ENCODE peak calls at places on chromosomes 6 and 20, in six cellular contexts. U is H1, H is neuronal stem cell, J is mesendoderm, A is mesenchymal stem cell, B is H9. L is an unnamed sample.

GRCh38 chr20:33584976-33585375 is 77.2 kb upstream of the C20orf144 start:
- DNase-seq in U (no peak), H (no peak), J (no peak), A (no peak), B (no peak), L (no peak)

GRCh38 chr6:169230923-169231789 is 22.5 kb downstream of the THBS2 start:
- DNase-seq in U (no peak), H (no peak), J (no peak), A (no peak), B (no peak), L (no peak)

GRCh38 chr6:101776919-101777350 is 383.4 kb downstream of the GRIK2 start:
- DNase-seq in U (no peak), H (peak), J (no peak), A (no peak), B (no peak), L (no peak)

GRCh38 chr6:112150363-112150762 is 63.0 kb downstream of the FAM229B start:
- DNase-seq in U (no peak), H (no peak), J (no peak), A (peak), B (no peak), L (peak)

GRCh38 chr6:132959927-132960326 is 145.6 kb downstream of the RPS12 start:
- DNase-seq in U (no peak), H (no peak), J (no peak), A (no peak), B (no peak), L (no peak)

GRCh38 chr20:19757487-19757972 is 528 bp upstream of the RIN2 start:
- DNase-seq in U (no peak), H (peak), J (peak), A (peak), B (peak), L (peak)

GRCh38 chr20:23515250-23515939 is 24.5 kb downstream of the CST8 start:
- DNase-seq in U (no peak), H (no peak), J (peak), A (peak), B (no peak), L (peak)

GRCh38 chr20:58993332-58994248 is 12.5 kb downstream of the NELFCD start:
- DNase-seq in U (no peak), H (no peak), J (no peak), A (no peak), B (no peak), L (no peak)

GRCh38 chr20:59993736-59994484 is 35.7 kb downstream of the CDH26 start:
- DNase-seq in U (no peak), H (no peak), J (peak), A (no peak), B (peak), L (no peak)

GRCh38 chr6:142373268-142374089 is 71.7 kb downstream of the ADGRG6 start:
- DNase-seq in U (no peak), H (no peak), J (no peak), A (no peak), B (no peak), L (peak)

GRCh38 chr6:79152269-79152737 is 74.2 kb upstream of the PHIP start:
- DNase-seq in U (peak), H (no peak), J (peak), A (no peak), B (peak), L (no peak)

GRCh38 chr20:8082999-8083398 is 49.1 kb upstream of the PLCB1 start:
- DNase-seq in U (no peak), H (no peak), J (no peak), A (peak), B (no peak), L (peak)

GRCh38 chr20:32526125-32526524 is 59.0 kb downstream of the NOL4L start:
- DNase-seq in U (no peak), H (no peak), J (no peak), A (no peak), B (no peak), L (no peak)

GRCh38 chr6:35038076-35038475 is 103.1 kb downstream of the TCP11 start:
- DNase-seq in U (no peak), H (no peak), J (peak), A (no peak), B (no peak), L (no peak)

GRCh38 chr6:72466971-72467566 is 154.8 kb upstream of the KCNQ5 start:
- DNase-seq in U (no peak), H (no peak), J (peak), A (no peak), B (no peak), L (no peak)

GRCh38 chr20:58850693-58851174 is at the start of gene GNAS-AS1:
- DNase-seq in U (peak), H (peak), J (peak), A (peak), B (peak), L (peak)

GRCh38 chr6:44202332-44202971 is 14.3 kb upstream of the MYMX start:
- DNase-seq in U (no peak), H (no peak), J (peak), A (no peak), B (peak), L (no peak)

GRCh38 chr6:124772733-124773319 is 189.4 kb upstream of the RNF217 start:
- DNase-seq in U (no peak), H (no peak), J (no peak), A (no peak), B (no peak), L (no peak)

GRCh38 chr20:32285082-32285620 is 7.7 kb downstream of the KIF3B start:
- DNase-seq in U (no peak), H (no peak), J (no peak), A (no peak), B (no peak), L (no peak)

GRCh38 chr20:38046572-38046971 is 13.0 kb downstream of the RPRD1B start:
- DNase-seq in U (no peak), H (no peak), J (peak), A (no peak), B (peak), L (no peak)

GRCh38 chr6:70673601-70674000 is 5.9 kb downstream of the SMAP1 start:
- DNase-seq in U (peak), H (no peak), J (peak), A (peak), B (no peak), L (peak)

GRCh38 chr6:161922631-161923119 is 648.8 kb upstream of the AGPAT4 start:
- DNase-seq in U (no peak), H (no peak), J (peak), A (peak), B (peak), L (peak)

GRCh38 chr6:119166024-119166782 is 87.7 kb upstream of the FAM184A start:
- DNase-seq in U (no peak), H (no peak), J (no peak), A (no peak), B (no peak), L (no peak)

GRCh38 chr6:149130093-149130872 is 187.2 kb upstream of the TAB2 start:
- DNase-seq in U (no peak), H (no peak), J (no peak), A (peak), B (no peak), L (peak)

GRCh38 chr6:4313044-4313686 is 177.8 kb upstream of the ECI2 start:
- DNase-seq in U (no peak), H (no peak), J (peak), A (peak), B (peak), L (peak)

GRCh38 chr20:58883243-58883691 is 30.8 kb downstream of the GNAS start:
- DNase-seq in U (no peak), H (peak), J (no peak), A (no peak), B (peak), L (no peak)

GRCh38 chr6:31574106-31575061 is 981 bp upstream of the TNF start:
- DNase-seq in U (no peak), H (no peak), J (peak), A (no peak), B (peak), L (no peak)

GRCh38 chr6:31572041-31572911 is at the start of gene LTA:
- DNase-seq in U (no peak), H (no peak), J (no peak), A (no peak), B (no peak), L (no peak)

GRCh38 chr6:31575335-31575901 is at the start of gene TNF:
- DNase-seq in U (no peak), H (no peak), J (no peak), A (no peak), B (no peak), L (no peak)

GRCh38 chr6:31575952-31576684 is 753 bp downstream of the TNF start:
- DNase-seq in U (no peak), H (no peak), J (no peak), A (no peak), B (no peak), L (no peak)

GRCh38 chr6:31573239-31574105 is 1.4 kb downstream of the LTA start:
- DNase-seq in U (no peak), H (no peak), J (peak), A (no peak), B (no peak), L (no peak)
- H2BK5ac ChIP-seq in U (no peak), H (no peak), J (no peak), A (no peak), B (no peak), L (no peak)

DNA sequence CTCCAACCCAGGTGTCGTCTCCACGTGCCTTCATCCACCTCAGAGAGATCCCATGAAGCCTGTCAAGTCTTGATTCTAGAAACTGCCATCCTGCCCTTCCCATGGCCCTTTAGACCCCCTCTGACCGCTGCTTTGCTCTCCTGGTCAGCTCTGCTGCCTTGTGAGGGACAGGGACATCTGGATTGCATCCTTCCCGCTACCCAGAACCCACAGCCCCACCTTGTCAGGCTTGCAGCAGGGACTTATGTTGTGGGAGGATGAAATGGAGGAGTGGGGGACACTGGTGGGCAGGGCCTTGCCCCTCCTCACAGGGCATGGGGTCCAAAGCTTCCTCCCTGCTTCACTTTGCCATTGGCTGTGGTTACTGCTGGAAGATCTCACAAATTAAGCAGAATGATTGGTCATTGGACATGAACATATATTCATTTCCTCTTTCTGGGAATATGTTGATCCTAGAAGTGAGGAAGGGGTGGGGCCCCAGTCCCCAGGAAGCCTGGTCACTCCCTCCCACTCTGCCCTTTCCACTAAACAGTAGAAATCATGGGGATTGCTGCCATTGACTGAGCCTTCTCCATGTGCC is 4.5 kb downstream of the GLP1R start:
- DNase-seq in U (no peak), H (no peak), J (no peak), A (no peak), B (no peak), L (no peak)
- H2BK5ac ChIP-seq in U (no peak), H (no peak), J (no peak), A (no peak), B (no peak), L (no peak)

GRCh38 chr20:45429618-45430017 is 13.7 kb downstream of the PIGT start:
- DNase-seq in U (no peak), H (no peak), J (no peak), A (no peak), B (no peak), L (no peak)
- H2BK5ac ChIP-seq in U (no peak), H (no peak), J (no peak), A (no peak), B (no peak), L (no peak)

GRCh38 chr6:156686429-156686939 is 90.7 kb upstream of the ARID1B start:
- DNase-seq in U (no peak), H (no peak), J (peak), A (no peak), B (peak), L (peak)

GRCh38 chr6:156686940-156687874 is 90.0 kb upstream of the ARID1B start:
- DNase-seq in U (no peak), H (peak), J (peak), A (peak), B (peak), L (peak)

GRCh38 chr6:156685823-156686428 is 91.3 kb upstream of the ARID1B start:
- DNase-seq in U (no peak), H (no peak), J (no peak), A (no peak), B (no peak), L (no peak)

GRCh38 chr6:156689656-156690055 is 87.5 kb upstream of the ARID1B start:
- DNase-seq in U (no peak), H (no peak), J (no peak), A (no peak), B (no peak), L (no peak)

GRCh38 chr6:156687875-156688549 is 89.2 kb upstream of the ARID1B start:
- DNase-seq in U (no peak), H (peak), J (peak), A (peak), B (peak), L (peak)
- H2BK5ac ChIP-seq in U (peak), H (no peak), J (no peak), A (no peak), B (no peak), L (peak)

DNA sequence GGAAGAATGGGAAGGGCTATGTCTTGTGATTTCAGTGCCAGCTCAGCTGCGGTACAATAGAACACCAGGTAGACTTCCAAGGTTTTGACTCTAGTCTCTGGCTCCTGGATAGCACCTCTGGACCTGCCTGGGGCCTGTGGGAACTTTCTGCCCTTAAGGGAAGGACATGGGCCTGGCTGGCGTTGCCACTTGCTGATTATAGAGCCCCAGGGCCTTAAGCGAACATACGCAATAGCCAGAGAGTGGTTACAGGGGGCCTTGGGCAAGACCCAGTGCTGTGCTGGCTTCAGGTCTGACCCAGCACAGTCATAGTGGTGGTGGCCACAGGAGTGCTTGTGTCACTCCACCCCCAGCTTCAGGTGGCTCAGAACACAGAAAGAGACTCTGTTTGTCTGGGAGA is 131.1 kb upstream of the COL21A1 start:
- DNase-seq in U (no peak), H (no peak), J (no peak), A (no peak), B (no peak), L (no peak)
- H2BK5ac ChIP-seq in U (no peak), H (no peak), J (no peak), A (no peak), B (no peak), L (no peak)

L was measured in IMR-90.